ENCODE peak calls at places on chromosomes 2 and 18, in five cellular contexts. H is GM12878, C is K562, G is SK-N-SH, J is NT2/D1. V is an unnamed sample.

GRCh38 chr2:61946661-61947060 is 41.2 kb downstream of the COMMD1 start:
- DNase-seq in H (no peak), C (no peak), G (no peak), J (no peak), V (no peak)

GRCh38 chr2:152421521-152422367 is 86.8 kb downstream of the FMNL2 start:
- DNase-seq in H (no peak), C (peak; percentile 27), G (peak; percentile 41), J (no peak), V (peak; percentile 75)

GRCh38 chr2:171798156-171798815 is 95.8 kb downstream of the SLC25A12 start:
- DNase-seq in H (no peak), C (no peak), G (no peak), J (no peak), V (no peak)

GRCh38 chr18:26791676-26792075 is 73.8 kb downstream of the AQP4 start:
- DNase-seq in H (no peak), C (no peak), G (no peak), J (no peak), V (no peak)

GRCh38 chr2:83602753-83603152 is 856.3 kb downstream of the SUCLG1 start:
- DNase-seq in H (no peak), C (no peak), G (no peak), J (no peak), V (no peak)

GRCh38 chr2:43324589-43325447 is 98.4 kb upstream of the ZFP36L2 start:
- DNase-seq in H (no peak), C (no peak), G (no peak), J (no peak), V (no peak)

GRCh38 chr2:106181064-106181463 is 13.0 kb downstream of the UXS1 start:
- DNase-seq in H (no peak), C (no peak), G (no peak), J (no peak), V (no peak)

GRCh38 chr2:26618611-26619010 is 22.6 kb downstream of the CIB4 start:
- DNase-seq in H (no peak), C (no peak), G (peak; percentile 26), J (no peak), V (no peak)

GRCh38 chr2:224909885-224910517 is 132.3 kb downstream of the DOCK10 start:
- DNase-seq in H (no peak), C (no peak), G (peak; percentile 65), J (no peak), V (no peak)

GRCh38 chr2:209834767-209835166 is 63.1 kb downstream of the UNC80 start:
- DNase-seq in H (no peak), C (no peak), G (no peak), J (no peak), V (no peak)

GRCh38 chr18:60936101-60936500 is 397.1 kb upstream of the CDH20 start:
- DNase-seq in H (no peak), C (no peak), G (no peak), J (no peak), V (no peak)

GRCh38 chr2:75798624-75799023 is 87.9 kb upstream of the GCFC2 start:
- DNase-seq in H (no peak), C (no peak), G (no peak), J (no peak), V (no peak)

GRCh38 chr2:11498543-11499034 is 32.6 kb upstream of the E2F6 start:
- DNase-seq in H (peak; percentile 69), C (no peak), G (peak; percentile 80), J (no peak), V (no peak)

GRCh38 chr18:54147439-54147838 is 77.0 kb downstream of the MBD2 start:
- DNase-seq in H (peak; percentile 75), C (no peak), G (no peak), J (no peak), V (no peak)

GRCh38 chr2:151947524-151948165 is 119.4 kb upstream of the ARL5A start:
- DNase-seq in H (no peak), C (no peak), G (no peak), J (no peak), V (no peak)

GRCh38 chr2:95281786-95282185 is 7.5 kb downstream of the PROM2 start:
- DNase-seq in H (no peak), C (no peak), G (no peak), J (no peak), V (no peak)

DNA sequence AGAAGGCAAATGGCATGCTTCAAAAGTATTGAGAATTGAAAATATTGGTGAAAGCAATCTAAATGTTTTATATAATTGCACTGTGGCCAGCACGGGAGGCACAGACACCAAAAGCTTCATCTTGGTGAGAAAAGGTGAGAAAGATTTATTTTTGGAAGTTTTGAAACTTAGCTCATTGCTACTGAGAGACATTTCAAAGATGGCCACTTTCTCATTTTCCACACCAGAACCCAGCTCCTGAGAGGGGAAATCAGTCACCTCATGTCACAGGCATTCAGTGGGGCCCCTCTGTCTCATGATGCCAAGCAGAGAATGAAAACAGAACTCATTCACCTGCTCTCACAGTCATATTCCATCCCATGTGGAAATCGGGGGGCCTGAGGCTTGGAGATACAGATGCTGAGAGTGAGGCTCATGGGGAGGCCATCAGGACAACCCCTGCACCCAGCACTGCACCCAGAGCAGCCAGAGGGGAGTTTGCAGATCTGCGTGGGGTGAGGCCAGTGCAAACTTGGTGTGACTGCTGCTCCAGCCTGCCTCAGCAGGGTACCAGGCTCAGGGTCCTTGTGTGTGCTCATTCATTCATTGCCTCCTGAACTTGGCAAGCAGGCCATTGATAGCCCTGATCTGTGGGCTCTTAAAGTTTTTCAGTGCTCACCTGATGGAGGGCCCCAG is 31.4 kb downstream of the IL18R1 start:
- DNase-seq in H (peak; percentile 30), C (no peak), G (no peak), J (no peak), V (no peak)
- TF ChIP-seq YY1 in H (peak; percentile 86), C (no peak), G (no peak), J (no peak), V (no peak)

GRCh38 chr18:63339920-63340484 is 20.4 kb upstream of the BCL2 start:
- DNase-seq in H (no peak), C (peak; percentile 14), G (peak; percentile 49), J (peak; percentile 60), V (peak; percentile 10)
- TF ChIP-seq YY1 in H (no peak), C (no peak), G (no peak), J (no peak), V (no peak)

DNA sequence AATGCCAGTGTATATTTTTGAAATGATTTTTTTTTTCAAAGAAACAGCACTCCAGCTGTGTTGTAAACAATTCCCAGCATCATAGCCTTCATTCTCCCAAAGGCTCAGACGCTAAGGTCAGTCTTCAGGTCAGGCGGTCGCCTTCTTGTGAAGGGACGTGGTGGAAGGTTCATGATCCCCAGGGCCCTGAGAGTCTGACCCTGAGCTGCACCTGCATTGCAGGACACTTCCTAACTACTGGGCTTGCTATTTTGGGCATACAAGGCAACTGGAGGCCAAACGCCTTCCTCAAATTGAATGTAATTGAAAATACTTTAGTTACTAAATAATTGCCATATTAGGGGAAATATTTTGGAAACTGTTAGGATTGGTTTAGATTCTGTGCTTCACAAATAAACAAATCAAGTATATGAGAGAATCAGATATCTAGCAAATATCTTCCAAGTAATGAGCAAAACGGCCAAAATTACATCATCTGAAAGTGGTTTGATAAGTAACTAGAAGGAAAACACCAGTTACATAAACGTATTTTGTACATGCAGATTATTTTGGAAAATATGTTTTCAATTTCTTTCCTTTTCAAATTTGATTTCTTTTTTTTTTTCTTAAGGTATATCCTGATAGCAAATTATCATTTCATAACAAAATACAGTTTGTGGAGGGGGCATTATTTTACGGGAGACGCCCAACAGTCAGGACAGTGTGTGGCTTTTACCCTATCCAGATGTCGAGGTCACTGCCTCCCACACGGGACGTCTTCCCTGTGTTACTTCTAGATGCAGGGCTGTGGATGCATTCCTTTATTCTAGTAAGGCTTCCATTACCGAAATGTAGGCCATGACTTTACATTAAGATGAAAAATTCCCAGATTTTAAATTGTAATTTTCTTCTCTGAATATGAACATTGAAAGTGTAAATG is 136.0 kb downstream of the ATP9B start:
- DNase-seq in H (no peak), C (no peak), G (no peak), J (no peak), V (no peak)
- TF ChIP-seq YY1 in H (no peak), C (no peak), G (no peak), J (no peak), V (no peak)

GRCh38 chr2:192195548-192196418 is 1.1 kb upstream of the TMEFF2 start:
- DNase-seq in H (no peak), C (peak; percentile 3), G (no peak), J (peak; percentile 40), V (no peak)

GRCh38 chr2:192194866-192195547 is at the start of gene TMEFF2:
- DNase-seq in H (no peak), C (peak; percentile 63), G (peak; percentile 98), J (peak; percentile 88), V (no peak)

GRCh38 chr2:192197387-192197786 is 2.7 kb upstream of the TMEFF2 start:
- DNase-seq in H (no peak), C (no peak), G (no peak), J (no peak), V (no peak)

GRCh38 chr2:192196451-192197194 is 1.9 kb upstream of the TMEFF2 start:
- DNase-seq in H (no peak), C (no peak), G (no peak), J (no peak), V (no peak)

DNA sequence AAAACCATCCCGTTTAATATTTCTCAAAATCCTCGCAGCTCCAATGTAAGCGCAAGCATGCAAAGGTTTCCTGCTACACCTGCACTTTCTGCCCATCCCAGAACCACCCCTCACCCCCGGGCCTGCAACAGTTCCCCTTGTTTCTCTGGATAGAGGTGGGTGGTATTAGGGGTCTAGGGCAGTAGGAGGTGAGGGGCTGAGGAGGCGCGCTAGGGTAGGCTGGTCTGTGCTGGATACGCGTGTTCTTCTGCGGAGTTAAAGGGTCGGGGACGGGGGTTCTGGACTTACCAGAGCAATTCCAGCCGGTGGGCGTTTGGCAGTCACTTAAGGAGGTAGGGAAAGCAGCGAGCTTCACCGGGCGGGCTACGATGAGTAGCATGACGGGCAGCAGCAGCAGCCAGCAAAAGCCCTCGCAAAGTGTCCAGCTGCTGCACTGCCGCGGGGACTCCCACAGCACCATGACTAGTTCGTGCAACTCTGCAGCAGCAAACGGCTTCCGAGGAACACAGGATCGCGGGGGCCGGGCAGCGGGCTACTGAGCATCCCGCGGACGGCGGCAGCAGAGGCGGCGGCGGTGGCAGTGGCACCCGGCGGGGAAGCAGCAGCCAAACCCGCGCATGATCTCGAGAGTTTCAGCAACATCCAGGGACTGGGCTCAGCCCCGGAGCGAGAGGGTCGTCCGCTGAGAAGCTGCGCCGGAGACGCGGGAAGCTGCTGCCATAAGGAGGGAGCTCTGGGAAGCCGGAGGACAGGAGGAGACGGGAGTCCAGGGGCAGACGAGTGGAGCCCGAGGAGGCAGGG is 468 bp downstream of the TMEFF2 start:
- DNase-seq in H (no peak), C (peak; percentile 1), G (no peak), J (no peak), V (no peak)
- TF ChIP-seq YY1 in H (no peak), C (no peak), G (no peak), J (no peak), V (no peak)

GRCh38 chr2:72144412-72144745 is 3.3 kb downstream of the CYP26B1 start:
- DNase-seq in H (no peak), C (no peak), G (no peak), J (no peak), V (no peak)
- TF ChIP-seq YY1 in H (no peak), C (no peak), G (no peak), J (no peak), V (no peak)

V was measured in HCT116.